ENCODE peak calls at places on chromosomes 3 and 15, in eight cellular contexts. V, Y, I, M, Q, P, K and W are unnamed samples.
A peak's percentile ranks its signal among the peaks of the same experiment; 100 is the strongest.

GRCh38 chr3:108131795-108132134 is 40.9 kb upstream of the CD47 start:
- DNase-seq in V (no peak), Y (no peak), I (no peak), M (no peak), Q (no peak), P (no peak), K (no peak), W (no peak)

GRCh38 chr3:38515367-38515766 is 19.2 kb downstream of the EXOG start:
- DNase-seq in V (no peak), Y (no peak), I (no peak), M (no peak), Q (no peak), P (no peak), K (no peak), W (no peak)

GRCh38 chr3:11498646-11499045 is 145.1 kb downstream of the VGLL4 start:
- DNase-seq in V (peak; percentile 64), Y (peak; percentile 42), I (peak; percentile 55), M (peak; percentile 88), Q (peak; percentile 55), P (peak; percentile 54), K (no peak), W (peak; percentile 74)

GRCh38 chr3:187594272-187594671 is 75.9 kb downstream of the SST start:
- DNase-seq in V (no peak), Y (no peak), I (no peak), M (no peak), Q (no peak), P (no peak), K (no peak), W (no peak)

GRCh38 chr3:50274371-50275104 is 4.3 kb upstream of the LSMEM2 start:
- DNase-seq in V (no peak), Y (no peak), I (peak; percentile 74), M (peak; percentile 47), Q (peak; percentile 60), P (no peak), K (peak; percentile 50), W (peak; percentile 75)

GRCh38 chr15:42137461-42138261 is 18.8 kb downstream of the PLA2G4F start:
- DNase-seq in V (no peak), Y (no peak), I (peak; percentile 48), M (peak; percentile 45), Q (peak; percentile 48), P (no peak), K (peak; percentile 43), W (peak; percentile 53)

GRCh38 chr15:76338555-76339301 is 2.2 kb downstream of the ISL2 start:
- DNase-seq in V (no peak), Y (no peak), I (no peak), M (no peak), Q (no peak), P (no peak), K (no peak), W (no peak)

GRCh38 chr3:166362698-166363097 is 525.5 kb upstream of the BCHE start:
- DNase-seq in V (no peak), Y (no peak), I (no peak), M (peak; percentile 30), Q (no peak), P (no peak), K (no peak), W (no peak)

GRCh38 chr3:60435941-60436650 is 815.2 kb downstream of the FHIT start:
- DNase-seq in V (no peak), Y (no peak), I (no peak), M (no peak), Q (no peak), P (no peak), K (no peak), W (no peak)

GRCh38 chr3:42515391-42515916 is 13.0 kb downstream of the VIPR1 start:
- DNase-seq in V (no peak), Y (no peak), I (peak; percentile 37), M (no peak), Q (no peak), P (peak; percentile 74), K (no peak), W (no peak)

GRCh38 chr15:96887730-96888129 is 557.2 kb downstream of the NR2F2 start:
- DNase-seq in V (no peak), Y (no peak), I (no peak), M (peak; percentile 6), Q (no peak), P (no peak), K (no peak), W (no peak)

GRCh38 chr3:294581-294980 is 98.0 kb downstream of the CHL1 start:
- DNase-seq in V (no peak), Y (no peak), I (no peak), M (no peak), Q (no peak), P (no peak), K (no peak), W (no peak)

GRCh38 chr15:48828906-48829305 is 18.0 kb upstream of the CEP152 start:
- DNase-seq in V (no peak), Y (no peak), I (no peak), M (no peak), Q (no peak), P (no peak), K (no peak), W (no peak)

GRCh38 chr3:32593903-32594525 is 23.4 kb upstream of the DYNC1LI1 start:
- DNase-seq in V (no peak), Y (no peak), I (no peak), M (peak; percentile 59), Q (no peak), P (no peak), K (no peak), W (no peak)

GRCh38 chr3:123644358-123644757 is 59.5 kb upstream of the HACD2 start:
- DNase-seq in V (no peak), Y (no peak), I (no peak), M (no peak), Q (no peak), P (no peak), K (no peak), W (no peak)

GRCh38 chr3:56624725-56625124 is 58.3 kb downstream of the TASOR start:
- DNase-seq in V (no peak), Y (no peak), I (no peak), M (peak; percentile 65), Q (no peak), P (no peak), K (no peak), W (no peak)

DNA sequence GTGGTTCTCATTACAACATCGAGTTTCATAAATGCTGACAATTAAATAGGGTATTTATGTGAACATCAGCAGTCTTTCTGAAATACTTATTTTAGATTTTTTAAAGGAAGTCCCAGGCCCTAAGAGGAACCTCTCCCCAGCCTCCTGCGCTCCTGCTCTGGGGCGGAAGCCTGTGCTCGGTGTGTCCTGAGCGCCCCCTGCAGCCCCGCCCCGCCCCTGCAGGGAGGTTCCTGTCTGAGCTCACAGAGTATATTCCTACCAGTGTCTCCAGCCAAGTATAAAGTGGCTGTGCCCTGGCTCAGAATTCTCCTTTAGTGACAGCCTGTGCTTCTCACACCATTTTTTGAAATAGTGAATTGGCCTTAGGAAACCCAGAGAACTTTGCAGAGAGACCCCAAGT is 567.9 kb downstream of the GOLGA6L6 start:
- DNase-seq in V (no peak), Y (no peak), I (peak; percentile 71), M (no peak), Q (no peak), P (no peak), K (no peak), W (no peak)
- H3K9me3 ChIP-seq in V (no peaks in the 10 kb centered on the region), Y (no peaks in the 10 kb centered on the region), I (no peaks in the 10 kb centered on the region), M (no peaks in the 10 kb centered on the region), Q (peaks cover 37% of the 10 kb centered on the region), P (no peaks in the 10 kb centered on the region), K (no peaks in the 10 kb centered on the region), W (no peaks in the 10 kb centered on the region)

DNA sequence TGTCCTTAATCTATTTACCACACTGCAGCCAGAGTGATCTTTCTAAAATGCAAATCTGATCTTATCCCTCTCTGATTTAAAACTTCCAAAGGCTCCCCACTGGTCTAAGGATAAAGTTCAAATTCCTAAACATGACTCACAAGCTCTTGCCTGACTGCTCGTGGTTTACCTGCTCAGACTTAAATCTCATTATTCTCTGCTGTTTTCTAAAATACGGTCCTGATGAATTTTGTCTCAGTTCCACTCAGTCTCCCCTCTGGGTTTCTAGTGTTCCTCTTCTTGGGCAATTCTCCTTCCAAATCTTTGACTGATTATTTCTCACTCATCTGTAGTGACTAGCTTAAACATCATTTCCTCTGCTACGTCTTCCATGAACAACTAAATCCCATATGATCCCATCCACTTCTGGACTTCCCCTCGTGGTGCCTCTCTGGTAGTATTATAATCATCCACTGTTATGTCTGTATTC is 108.3 kb downstream of the P3H2 start:
- DNase-seq in V (no peak), Y (no peak), I (no peak), M (peak; percentile 92), Q (peak; percentile 66), P (no peak), K (no peak), W (no peak)
- H3K4me3 ChIP-seq in V (no peak overlapping the region), Y (no peak overlapping the region), I (no peak overlapping the region), M (no peak overlapping the region), Q (no peak overlapping the region), P (no peak overlapping the region), K (peak overlapping the region; percentile 15), W (no peak overlapping the region)

DNA sequence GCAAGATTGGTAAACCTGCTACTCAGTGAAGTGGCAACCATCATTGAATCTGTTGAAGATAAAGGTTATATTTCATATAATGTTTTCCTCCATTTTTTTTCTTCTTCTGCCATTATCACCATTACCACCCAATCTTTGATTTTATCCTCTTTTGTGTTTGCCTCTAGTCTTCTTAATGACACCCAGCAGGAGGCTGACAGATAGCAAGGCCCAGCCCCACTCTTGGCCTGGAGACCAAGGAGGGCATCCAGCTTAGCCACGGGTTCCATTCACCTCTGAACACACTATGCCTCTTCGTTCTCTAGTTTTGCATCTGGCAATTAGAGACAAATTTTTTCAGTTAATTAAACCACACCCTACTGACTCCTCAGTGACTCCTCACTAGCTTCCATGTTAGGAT is 129.7 kb downstream of the TPRG1 start:
- DNase-seq in V (no peak), Y (no peak), I (no peak), M (no peak), Q (no peak), P (no peak), K (no peak), W (no peak)
- H3K9me3 ChIP-seq in V (no peaks in the 10 kb centered on the region), Y (no peaks in the 10 kb centered on the region), I (no peaks in the 10 kb centered on the region), M (no peaks in the 10 kb centered on the region), Q (no peaks in the 10 kb centered on the region), P (no peaks in the 10 kb centered on the region), K (no peaks in the 10 kb centered on the region), W (no peaks in the 10 kb centered on the region)

GRCh38 chr15:69088300-69088965 is 72.0 kb upstream of the GLCE start:
- DNase-seq in V (no peak), Y (no peak), I (no peak), M (no peak), Q (no peak), P (no peak), K (no peak), W (no peak)
- H3K4me3 ChIP-seq in V (no peak overlapping the region), Y (no peak overlapping the region), I (no peak overlapping the region), M (no peak overlapping the region), Q (no peak overlapping the region), P (no peak overlapping the region), K (no peak overlapping the region), W (no peak overlapping the region)

DNA sequence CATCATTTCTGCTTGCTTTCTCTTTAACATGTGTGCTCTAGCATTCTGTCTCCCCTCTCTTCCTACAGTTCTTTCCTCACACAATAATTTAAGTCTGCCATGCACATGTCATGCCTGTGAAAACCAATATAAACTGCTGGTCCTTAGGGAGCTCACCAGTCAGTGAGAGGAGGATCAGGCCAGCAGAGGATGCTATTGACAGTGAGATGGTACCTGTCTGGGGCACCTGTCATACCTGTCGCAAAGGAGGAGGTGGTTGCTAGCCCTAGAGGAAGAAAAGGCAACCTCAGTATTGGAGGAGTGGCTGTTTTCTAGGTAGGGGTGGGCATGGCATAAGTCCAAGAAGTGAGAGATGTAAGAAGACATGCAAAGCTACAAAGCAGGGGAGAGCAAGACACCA is 194.6 kb downstream of the GABRG3 start:
- DNase-seq in V (no peak), Y (no peak), I (no peak), M (no peak), Q (no peak), P (no peak), K (no peak), W (no peak)
- H3K9me3 ChIP-seq in V (no peaks in the 10 kb centered on the region), Y (no peaks in the 10 kb centered on the region), I (no peaks in the 10 kb centered on the region), M (no peaks in the 10 kb centered on the region), Q (peaks cover 45% of the 10 kb centered on the region), P (peaks cover 9% of the 10 kb centered on the region), K (peaks cover 4% of the 10 kb centered on the region), W (no peaks in the 10 kb centered on the region)